ENCODE peak calls at places on chromosomes 2 and 18, in five cellular contexts. One of them, this sample, is unnamed.

GRCh38 chr2:177332041-177332991 is 60.3 kb upstream of the AGPS start:
- DNase-seq in HepG2: peak
- DNase-seq in A549: peak
- DNase-seq in K562: peak
- DNase-seq in WTC11: no peak
- DNase-seq in this sample: peak

GRCh38 chr2:160859086-160859485 is 301.1 kb upstream of the TANK start:
- DNase-seq in HepG2: no peak
- DNase-seq in A549: peak
- DNase-seq in K562: no peak
- DNase-seq in WTC11: no peak
- DNase-seq in this sample: no peak

GRCh38 chr2:159228006-159228655 is 58.4 kb downstream of the WDSUB1 start:
- DNase-seq in HepG2: no peak
- DNase-seq in A549: no peak
- DNase-seq in K562: no peak
- DNase-seq in WTC11: no peak
- DNase-seq in this sample: no peak

GRCh38 chr2:46813046-46813445 is 102.6 kb downstream of the MCFD2 start:
- DNase-seq in HepG2: no peak
- DNase-seq in A549: no peak
- DNase-seq in K562: no peak
- DNase-seq in WTC11: no peak
- DNase-seq in this sample: peak

GRCh38 chr2:74577448-74577847 is 22.9 kb downstream of the DOK1 start:
- DNase-seq in HepG2: no peak
- DNase-seq in A549: no peak
- DNase-seq in K562: no peak
- DNase-seq in WTC11: no peak
- DNase-seq in this sample: peak

GRCh38 chr2:33246432-33246831 is 230.0 kb upstream of the RASGRP3 start:
- DNase-seq in HepG2: no peak
- DNase-seq in A549: no peak
- DNase-seq in K562: no peak
- DNase-seq in WTC11: no peak
- DNase-seq in this sample: no peak

GRCh38 chr2:62375051-62375450 is 130.9 kb downstream of the TMEM17 start:
- DNase-seq in HepG2: no peak
- DNase-seq in A549: no peak
- DNase-seq in K562: no peak
- DNase-seq in WTC11: no peak
- DNase-seq in this sample: no peak

GRCh38 chr2:157244691-157245090 is 12.8 kb upstream of the GALNT5 start:
- DNase-seq in HepG2: no peak
- DNase-seq in A549: no peak
- DNase-seq in K562: no peak
- DNase-seq in WTC11: no peak
- DNase-seq in this sample: no peak

GRCh38 chr2:27079233-27080139 is 1.1 kb downstream of the EMILIN1 start:
- DNase-seq in HepG2: no peak
- DNase-seq in A549: no peak
- DNase-seq in K562: no peak
- DNase-seq in WTC11: no peak
- DNase-seq in this sample: no peak

GRCh38 chr2:86770816-86771215 is 19.9 kb downstream of the CD8A start:
- DNase-seq in HepG2: no peak
- DNase-seq in A549: no peak
- DNase-seq in K562: no peak
- DNase-seq in WTC11: no peak
- DNase-seq in this sample: no peak

GRCh38 chr2:16028644-16029043 is 88.3 kb downstream of the MYCN start:
- DNase-seq in HepG2: no peak
- DNase-seq in A549: no peak
- DNase-seq in K562: no peak
- DNase-seq in WTC11: no peak
- DNase-seq in this sample: no peak

GRCh38 chr2:110731064-110731463 is 1.3 kb upstream of the ACOXL start:
- DNase-seq in HepG2: no peak
- DNase-seq in A549: no peak
- DNase-seq in K562: no peak
- DNase-seq in WTC11: no peak
- DNase-seq in this sample: no peak

GRCh38 chr2:120013569-120014223 is 819 bp downstream of the EPB41L5 start:
- DNase-seq in HepG2: no peak
- DNase-seq in A549: no peak
- DNase-seq in K562: no peak
- DNase-seq in WTC11: peak
- DNase-seq in this sample: no peak

GRCh38 chr2:25537526-25537925 is 135.9 kb downstream of the DTNB start:
- DNase-seq in HepG2: no peak
- DNase-seq in A549: peak
- DNase-seq in K562: no peak
- DNase-seq in WTC11: no peak
- DNase-seq in this sample: no peak

GRCh38 chr18:53757346-53757745 is 467.1 kb downstream of the MBD2 start:
- DNase-seq in HepG2: no peak
- DNase-seq in A549: no peak
- DNase-seq in K562: no peak
- DNase-seq in WTC11: no peak
- DNase-seq in this sample: no peak

GRCh38 chr2:75429036-75429435 is 131.7 kb downstream of the EVA1A start:
- DNase-seq in HepG2: no peak
- DNase-seq in A549: no peak
- DNase-seq in K562: no peak
- DNase-seq in WTC11: no peak
- DNase-seq in this sample: no peak

GRCh38 chr2:229335877-229336346 is 64.8 kb upstream of the PID1 start:
- DNase-seq in HepG2: no peak
- DNase-seq in A549: no peak
- DNase-seq in K562: no peak
- DNase-seq in WTC11: peak
- DNase-seq in this sample: no peak

GRCh38 chr2:84874381-84875212 is 6.3 kb downstream of the TRABD2A start:
- DNase-seq in HepG2: no peak
- DNase-seq in A549: no peak
- DNase-seq in K562: no peak
- DNase-seq in WTC11: no peak
- DNase-seq in this sample: peak

GRCh38 chr18:12377556-12378553 is 828 bp upstream of the AFG3L2 start:
- DNase-seq in HepG2: no peak
- DNase-seq in A549: no peak
- DNase-seq in K562: no peak
- DNase-seq in WTC11: no peak
- DNase-seq in this sample: no peak

GRCh38 chr2:228629251-228629650 is 447.8 kb upstream of the SPHKAP start:
- DNase-seq in HepG2: no peak
- DNase-seq in A549: no peak
- DNase-seq in K562: no peak
- DNase-seq in WTC11: no peak
- DNase-seq in this sample: no peak

GRCh38 chr2:15905986-15906491 is 34.3 kb upstream of the MYCN start:
- DNase-seq in HepG2: no peak
- DNase-seq in A549: no peak
- DNase-seq in K562: no peak
- DNase-seq in WTC11: no peak
- DNase-seq in this sample: no peak

GRCh38 chr2:49210191-49210590 is 55.9 kb upstream of the FSHR start:
- DNase-seq in HepG2: peak
- DNase-seq in A549: no peak
- DNase-seq in K562: no peak
- DNase-seq in WTC11: peak
- DNase-seq in this sample: no peak

GRCh38 chr18:49859006-49859359 is 45.6 kb upstream of the ACAA2 start:
- DNase-seq in HepG2: no peak
- DNase-seq in A549: no peak
- DNase-seq in K562: no peak
- DNase-seq in WTC11: no peak
- DNase-seq in this sample: no peak

GRCh38 chr2:237128026-237128703 is 42.5 kb downstream of the COPS8 start:
- DNase-seq in HepG2: peak
- DNase-seq in A549: peak
- DNase-seq in K562: no peak
- DNase-seq in WTC11: peak
- DNase-seq in this sample: peak

DNA sequence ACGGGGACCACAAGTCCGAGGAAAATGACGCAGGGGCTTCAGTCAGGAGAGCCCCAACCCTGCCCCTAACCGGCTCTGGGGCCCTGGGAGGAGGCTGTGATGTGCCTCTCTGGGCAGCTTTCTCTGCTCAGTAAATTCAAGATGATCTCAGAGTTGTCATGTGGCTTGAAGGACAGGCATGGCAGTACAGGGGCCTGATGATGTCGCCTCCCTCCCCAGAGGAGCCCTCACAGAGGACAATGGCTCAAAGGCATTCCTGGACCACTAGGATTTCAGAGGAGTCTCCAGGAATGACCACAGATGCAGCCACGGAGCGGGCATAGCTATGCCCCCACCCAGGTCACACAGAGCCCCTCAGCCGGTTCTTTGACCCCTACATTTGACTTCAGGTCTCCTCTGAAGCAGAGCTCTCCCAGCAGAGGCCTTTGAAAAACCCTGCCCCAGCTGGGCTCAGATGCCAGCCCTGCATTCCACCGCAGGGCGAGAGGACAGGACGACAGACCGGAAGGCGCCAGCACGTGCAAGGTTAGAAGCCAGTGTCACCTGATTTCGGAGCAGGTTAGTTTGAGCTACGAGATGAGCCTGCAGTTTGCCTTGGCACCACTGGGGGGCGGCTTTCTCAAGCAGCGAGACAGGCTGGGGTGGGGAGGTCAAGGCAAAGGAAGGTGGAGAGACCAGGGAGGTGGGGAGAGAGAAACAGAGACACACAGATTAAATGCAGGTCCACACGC is 39.2 kb downstream of the BIN1 start:
- DNase-seq in HepG2: peak
- DNase-seq in A549: peak
- DNase-seq in K562: peak
- DNase-seq in WTC11: peak
- DNase-seq in this sample: peak
- TF ChIP-seq USF2 in HepG2: peak
- TF ChIP-seq USF2 in A549: peak
- TF ChIP-seq USF2 in K562: peak
- TF ChIP-seq USF2 in WTC11: peak
- TF ChIP-seq USF2 in this sample: peak

GRCh38 chr2:240886678-240887574 is 9.0 kb downstream of the MAB21L4 start:
- DNase-seq in HepG2: no peak
- DNase-seq in A549: no peak
- DNase-seq in K562: no peak
- DNase-seq in WTC11: no peak
- DNase-seq in this sample: no peak
- TF ChIP-seq USF2 in HepG2: no peak
- TF ChIP-seq USF2 in A549: no peak
- TF ChIP-seq USF2 in K562: no peak
- TF ChIP-seq USF2 in WTC11: no peak
- TF ChIP-seq USF2 in this sample: no peak

DNA sequence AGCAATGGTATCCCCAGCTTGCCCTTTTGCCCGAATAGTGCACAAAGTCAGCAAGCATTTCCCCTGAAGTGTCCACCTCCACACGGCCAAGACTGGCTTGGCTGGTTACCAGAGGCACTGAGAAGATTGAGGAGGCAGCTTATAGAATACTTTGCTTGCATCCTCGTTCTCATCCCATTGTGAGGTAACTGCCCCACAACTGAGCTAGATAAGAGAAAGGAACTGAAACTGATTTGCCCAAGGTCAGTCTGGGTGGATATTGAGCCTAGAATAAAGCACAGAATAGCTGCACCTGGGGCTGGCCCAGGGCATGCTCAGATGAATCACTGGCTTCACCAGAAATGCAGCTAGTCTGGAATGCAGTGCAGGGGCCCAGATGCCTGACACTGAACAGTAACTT is 32.7 kb upstream of the MAP4K3 start:
- DNase-seq in HepG2: peak
- DNase-seq in A549: peak
- DNase-seq in K562: no peak
- DNase-seq in WTC11: no peak
- DNase-seq in this sample: peak
- TF ChIP-seq USF2 in HepG2: no peak
- TF ChIP-seq USF2 in A549: no peak
- TF ChIP-seq USF2 in K562: no peak
- TF ChIP-seq USF2 in WTC11: no peak
- TF ChIP-seq USF2 in this sample: no peak

DNA sequence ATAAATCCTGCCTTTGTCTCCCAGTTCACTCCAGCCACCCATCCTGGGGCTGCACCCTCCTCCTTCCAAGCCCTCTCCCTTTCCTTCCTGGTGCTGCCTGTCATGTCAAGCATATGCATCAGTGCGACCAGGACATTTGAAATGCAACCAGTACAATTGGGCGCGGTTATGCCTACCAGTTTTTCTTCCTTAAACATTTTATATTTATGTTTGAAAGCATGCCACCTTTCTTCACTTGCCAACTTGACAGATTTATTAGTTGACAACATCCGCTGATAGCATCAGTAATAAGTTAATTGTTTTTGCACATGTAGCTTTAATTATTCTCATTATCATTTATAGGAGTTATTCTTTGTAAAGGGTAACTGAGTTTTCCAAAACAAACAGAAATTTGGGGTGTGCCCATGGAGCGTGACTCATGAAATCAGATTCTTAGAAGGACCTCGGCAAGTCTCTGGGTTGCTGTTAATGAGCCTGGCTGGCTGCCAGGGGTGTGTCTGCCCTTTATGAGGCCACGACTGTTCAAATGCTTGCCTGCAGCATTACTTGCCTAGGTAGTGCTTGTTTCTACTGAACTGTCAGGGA is 32.8 kb upstream of the IL1B start:
- DNase-seq in HepG2: no peak
- DNase-seq in A549: peak
- DNase-seq in K562: peak
- DNase-seq in WTC11: no peak
- DNase-seq in this sample: peak
- TF ChIP-seq USF2 in HepG2: no peak
- TF ChIP-seq USF2 in A549: no peak
- TF ChIP-seq USF2 in K562: no peak
- TF ChIP-seq USF2 in WTC11: no peak
- TF ChIP-seq USF2 in this sample: no peak